ENCODE peak calls at places on chromosomes 16 and 17, in four cellular contexts. S is GM12892, K is heart left ventricle, W is GM12891. U is an unnamed sample.

GRCh38 chr16:29744541-29745101 is 1.2 kb downstream of the C16orf54 start:
- DNase-seq in K (no peak), S (no peak), W (peak; percentile 26), U (no peak)

GRCh38 chr16:25078386-25078978 is 33.1 kb upstream of the LCMT1 start:
- DNase-seq in K (no peak), W (no peak), S (no peak), U (no peak)

GRCh38 chr17:50920041-50920410 is 53.9 kb upstream of the TOB1 start:
- DNase-seq in W (no peak), S (no peak), K (no peak), U (no peak)

GRCh38 chr16:88423448-88423850 is 29.6 kb upstream of the ZFPM1 start:
- DNase-seq in S (no peak), K (no peak), W (no peak), U (no peak)

GRCh38 chr17:72693956-72694355 is 398.5 kb downstream of the SLC39A11 start:
- DNase-seq in W (no peak), K (no peak), S (no peak), U (no peak)

GRCh38 chr17:48751733-48752398 is 23.3 kb upstream of the HOXB13 start:
- DNase-seq in K (no peak), W (no peak), S (no peak), U (no peak)

GRCh38 chr17:76432712-76433336 is 20.1 kb downstream of the UBE2O start:
- DNase-seq in W (no peak), K (no peak), S (no peak), U (no peak)

GRCh38 chr17:2418572-2418971 is 17.7 kb upstream of the MNT start:
- DNase-seq in K (no peak), W (no peak), S (no peak), U (peak; percentile 56)

GRCh38 chr16:81521141-81521626 is 76.6 kb downstream of the CMIP start:
- DNase-seq in W (peak; percentile 72), S (peak; percentile 48), K (no peak), U (no peak)

DNA sequence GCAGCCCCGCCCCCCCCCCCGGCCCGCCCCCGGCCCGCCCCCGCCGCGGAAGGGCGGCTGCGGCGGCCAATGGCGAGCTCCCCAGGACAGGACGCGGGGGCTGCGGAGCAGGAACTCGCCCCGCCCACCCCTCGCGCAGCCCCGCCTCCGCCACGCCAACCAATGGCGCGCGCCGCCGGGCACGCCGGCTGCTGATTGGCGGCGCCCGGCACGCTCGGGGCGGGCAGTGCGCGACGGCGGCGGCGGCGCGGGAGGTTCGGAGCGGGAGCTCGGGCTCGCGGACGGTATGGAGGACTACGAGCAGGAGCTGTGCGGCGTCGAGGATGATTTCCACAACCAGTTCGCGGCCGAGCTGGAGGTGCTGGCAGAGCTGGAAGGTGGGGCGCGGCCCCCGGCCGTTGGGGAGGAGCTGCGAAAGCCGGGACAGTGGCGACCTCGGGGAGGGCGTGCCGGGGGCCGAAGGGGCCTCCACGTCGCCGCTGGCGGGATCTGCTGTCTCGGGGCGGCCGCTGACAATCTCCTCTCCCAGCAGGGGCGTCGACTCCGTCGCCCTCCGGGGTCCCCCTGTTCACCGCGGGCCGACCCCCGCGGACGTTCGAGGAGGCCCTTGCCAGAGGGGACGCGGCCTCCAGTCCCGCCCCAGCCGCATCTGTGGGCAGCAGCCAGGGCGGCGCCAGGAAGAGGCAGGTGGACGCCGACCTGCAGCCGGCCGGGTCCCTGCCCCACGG is at the start of gene CHTF18:
- DNase-seq in W (peak; percentile 100), S (peak; percentile 100), K (peak; percentile 93), U (peak; percentile 90)
- TF ChIP-seq POLR2A in W (no peak), S (no peak), K (no peak), U (no peak)

GRCh38 chr17:18259621-18260331 is 686 bp upstream of the MIEF2 start:
- DNase-seq in W (no peak), S (no peak), K (no peak), U (no peak)

GRCh38 chr17:18256776-18257175 is 1.8 kb downstream of the FLII start:
- DNase-seq in K (no peak), S (no peak), W (no peak), U (no peak)

GRCh38 chr17:18257747-18258355 is 687 bp downstream of the FLII start:
- DNase-seq in W (peak; percentile 69), K (peak; percentile 82), S (peak; percentile 59), U (peak; percentile 68)

GRCh38 chr17:18257268-18257681 is 1.3 kb downstream of the FLII start:
- DNase-seq in K (no peak), W (no peak), S (no peak), U (no peak)

GRCh38 chr17:18258356-18259038 is at the start of gene FLII:
- DNase-seq in S (peak; percentile 68), W (peak; percentile 71), K (no peak), U (peak; percentile 48)
- TF ChIP-seq POLR2A in S (peak; percentile 49), W (no peak), K (peak; percentile 83), U (peak; percentile 76)

DNA sequence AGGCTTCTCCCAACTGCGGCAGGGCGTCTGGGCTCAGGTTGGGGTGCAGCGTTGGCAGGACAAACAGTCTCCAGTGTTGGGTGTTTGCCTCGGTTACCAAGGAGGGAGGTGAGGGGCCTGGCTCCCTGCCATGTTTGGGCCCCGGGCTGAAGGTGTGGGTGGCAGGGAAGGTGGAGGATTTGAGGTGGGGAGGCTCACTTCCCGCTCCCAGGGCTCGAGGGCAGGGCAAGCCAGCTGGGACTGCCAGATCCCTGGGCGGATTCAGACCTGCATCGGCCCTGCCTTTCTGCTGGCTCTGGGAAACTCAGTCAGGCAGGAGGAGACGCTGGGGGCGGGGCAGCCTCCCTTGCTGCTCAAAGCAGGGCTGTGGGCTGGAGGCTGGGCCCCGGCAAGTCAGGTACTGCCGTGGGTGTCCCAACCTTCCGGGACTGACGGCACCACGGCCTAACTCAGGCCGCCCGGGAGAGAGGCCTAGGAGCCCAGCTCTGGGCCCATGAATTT is 31.3 kb upstream of the KRT17 start:
- DNase-seq in S (no peak), K (no peak), W (no peak), U (no peak)
- TF ChIP-seq POLR2A in S (no peak), K (no peak), W (no peak), U (no peak)

GRCh38 chr17:59840329-59840907 is 52.3 kb downstream of the TUBD1 start:
- DNase-seq in W (no peak), S (no peak), K (no peak), U (no peak)

GRCh38 chr17:59840908-59841666 is 51.7 kb downstream of the TUBD1 start:
- DNase-seq in S (no peak), K (no peak), W (no peak), U (no peak)

GRCh38 chr17:59845595-59846390 is 47.0 kb downstream of the TUBD1 start:
- DNase-seq in S (no peak), W (no peak), K (no peak), U (no peak)

GRCh38 chr17:59844884-59845594 is 47.7 kb downstream of the TUBD1 start:
- DNase-seq in K (no peak), W (no peak), S (no peak), U (no peak)

GRCh38 chr17:59842901-59843652 is 49.7 kb downstream of the TUBD1 start:
- DNase-seq in K (no peak), S (no peak), W (no peak), U (peak; percentile 55)
- TF ChIP-seq POLR2A in K (no peak), S (peak; percentile 67), W (peak; percentile 94), U (no peak)

GRCh38 chr16:14302031-14302398 is 230.9 kb downstream of the MRTFB start:
- DNase-seq in K (peak; percentile 64), W (peak; percentile 82), S (peak; percentile 79), U (no peak)

GRCh38 chr16:14302399-14303181 is 231.5 kb downstream of the MRTFB start:
- DNase-seq in K (peak; percentile 29), W (no peak), S (peak; percentile 41), U (peak; percentile 33)

GRCh38 chr16:14300631-14301149 is 229.6 kb downstream of the MRTFB start:
- DNase-seq in W (no peak), S (peak; percentile 40), K (peak; percentile 66), U (peak; percentile 78)

GRCh38 chr16:14303182-14303618 is 232.1 kb downstream of the MRTFB start:
- DNase-seq in S (no peak), W (no peak), K (no peak), U (no peak)

GRCh38 chr16:14301150-14302030 is 230.3 kb downstream of the MRTFB start:
- DNase-seq in S (no peak), K (peak; percentile 57), W (no peak), U (peak; percentile 59)
- TF ChIP-seq POLR2A in S (no peak), K (no peak), W (no peak), U (no peak)

GRCh38 chr16:89722392-89723278 is 1.3 kb downstream of the ZNF276 start:
- DNase-seq in W (peak; percentile 56), K (peak; percentile 68), S (no peak), U (no peak)

GRCh38 chr16:89721644-89722391 is 481 bp downstream of the ZNF276 start:
- DNase-seq in K (peak; percentile 66), W (no peak), S (no peak), U (peak; percentile 23)

GRCh38 chr16:89720520-89720858 is 209 bp downstream of the VPS9D1 start:
- DNase-seq in W (no peak), S (no peak), K (no peak), U (peak; percentile 76)

GRCh38 chr16:89723279-89724250 is 2.2 kb downstream of the ZNF276 start:
- DNase-seq in S (no peak), K (peak; percentile 69), W (no peak), U (no peak)

DNA sequence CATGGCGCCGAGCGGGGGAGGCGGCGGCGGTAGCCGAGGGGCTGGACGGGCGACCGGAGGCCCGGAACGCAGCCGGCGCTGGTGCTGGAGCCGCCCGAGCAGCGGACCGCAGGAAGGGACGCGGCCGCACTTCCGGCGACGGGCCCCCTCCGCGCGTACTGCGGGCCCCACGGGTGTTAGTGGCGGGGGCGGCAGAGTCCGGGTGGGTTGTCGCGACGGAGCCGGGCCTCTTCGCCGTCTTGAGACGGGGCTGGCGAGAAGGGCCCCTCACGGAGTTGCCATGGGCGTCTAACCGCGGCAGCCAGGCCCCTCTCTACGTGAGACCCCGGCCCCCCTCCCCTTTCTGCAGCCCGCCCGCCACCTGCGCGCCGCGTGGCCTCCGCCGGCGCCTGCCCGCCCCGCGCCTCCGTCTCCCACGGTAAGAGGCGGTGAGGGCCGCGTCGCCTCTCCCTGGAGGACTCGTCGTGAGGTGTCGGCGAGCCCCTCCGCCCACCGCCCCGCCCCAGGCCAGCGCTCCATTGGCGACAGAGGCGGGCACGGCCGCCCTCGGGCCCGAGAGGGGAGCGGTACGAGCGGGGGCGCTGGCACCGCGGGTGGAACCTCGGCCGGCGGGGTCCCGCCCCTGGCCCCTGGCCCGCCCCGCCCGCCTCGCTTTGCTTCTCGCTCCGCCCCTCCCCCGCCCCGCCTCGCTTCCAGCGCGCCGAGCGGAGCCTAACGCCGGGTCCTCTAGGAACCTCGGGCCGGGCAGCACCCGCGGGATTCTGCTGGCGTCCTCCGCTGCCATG is at the start of the genes VPS9D1 and ZNF276:
- DNase-seq in K (peak; percentile 89), W (peak; percentile 76), S (peak; percentile 77), U (peak; percentile 76)
- TF ChIP-seq POLR2A in K (peak; percentile 49), W (peak; percentile 17), S (peak; percentile 71), U (no peak)